ENCODE peak calls at places on chromosome 4, in nine cellular contexts. U is MM.1S, Q is NCI-H345, H is GM04503, A is esophagus squamous epithelium, F is NCI-H2029 treated with DMSO at 0.1 percent for 48 hours, E is MCF 10A, V is RPMI7951, J is astrocyte of the spinal cord. B is an unnamed sample.

GRCh38 chr4:88522702-88523324 is 763 bp downstream of the PYURF start:
- DNase-seq in U (peak; percentile 48), Q (peak; percentile 14), H (no peak), A (no peak), F (no peak), E (peak; percentile 49), V (peak; percentile 31), J (peak; percentile 46), B (peak; percentile 34)

GRCh38 chr4:7691992-7692391 is 247.7 kb downstream of the AFAP1 start:
- DNase-seq in U (no peak), Q (peak; percentile 66), H (no peak), A (no peak), F (peak; percentile 67), E (no peak), V (peak; percentile 32), J (no peak), B (peak; percentile 41)

GRCh38 chr4:136863756-136864155 is 668.5 kb downstream of the PCDH18 start:
- DNase-seq in U (no peak), Q (no peak), H (no peak), A (no peak), F (no peak), E (peak; percentile 4), V (no peak), J (peak; percentile 26), B (peak; percentile 13)

GRCh38 chr4:135838889-135839288 is 1637.3 kb upstream of the PABPC4L start:
- DNase-seq in U (no peak), Q (no peak), H (no peak), A (no peak), F (no peak), E (peak; percentile 55), V (peak; percentile 1), J (peak; percentile 87), B (peak; percentile 38)

GRCh38 chr4:7307391-7308099 is 115.2 kb downstream of the SORCS2 start:
- DNase-seq in U (no peak), Q (no peak), H (no peak), A (no peak), F (no peak), E (no peak), V (no peak), J (no peak), B (no peak)

GRCh38 chr4:87050596-87050995 is 115.8 kb downstream of the AFF1 start:
- DNase-seq in U (no peak), Q (no peak), H (no peak), A (no peak), F (no peak), E (no peak), V (no peak), J (no peak), B (no peak)

GRCh38 chr4:24810016-24810415 is 14.6 kb downstream of the SOD3 start:
- DNase-seq in U (no peak), Q (no peak), H (no peak), A (no peak), F (no peak), E (no peak), V (no peak), J (peak; percentile 22), B (peak; percentile 58)

GRCh38 chr4:6152879-6153705 is 47.3 kb downstream of the JAKMIP1 start:
- DNase-seq in U (no peak), Q (no peak), H (no peak), A (no peak), F (no peak), E (no peak), V (no peak), J (no peak), B (no peak)

GRCh38 chr4:162229670-162230069 is 65.9 kb upstream of the FSTL5 start:
- DNase-seq in U (no peak), Q (no peak), H (no peak), A (no peak), F (no peak), E (peak; percentile 46), V (no peak), J (peak; percentile 3), B (peak; percentile 0)

GRCh38 chr4:184416913-184417734 is 57.2 kb downstream of the IRF2 start:
- DNase-seq in U (peak; percentile 87), Q (no peak), H (no peak), A (no peak), F (no peak), E (peak; percentile 34), V (peak; percentile 60), J (no peak), B (peak; percentile 42)